ENCODE peak calls at places on chromosomes 1 and 21, in eight cellular contexts. One of them, this sample, is unnamed.

GRCh38 chr1:184359909-184360308 is 26.9 kb upstream of the C1orf21 start:
- DNase-seq in iris pigment epithelial cell: no peak
- DNase-seq in stimulated activated CD8-positive, alpha-beta memory T cell treated with anti-CD3 and anti-CD28 coated beads, Interleukin-2, amount 100 ng/mL, for 48 hours: no peak
- DNase-seq in NCI-H1105: no peak
- DNase-seq in hippocampal formation: no peak
- DNase-seq in activated CD4-positive, alpha-beta T cell treated with anti-CD3 and anti-CD28 coated beads for 24 hours: no peak
- DNase-seq in GM12892: no peak
- DNase-seq in colonic mucosa: no peak
- DNase-seq in this sample: no peak

GRCh38 chr1:78408830-78409229 is 81.9 kb upstream of the PTGFR start:
- DNase-seq in iris pigment epithelial cell: peak; percentile 20
- DNase-seq in stimulated activated CD8-positive, alpha-beta memory T cell treated with anti-CD3 and anti-CD28 coated beads, Interleukin-2, amount 100 ng/mL, for 48 hours: no peak
- DNase-seq in NCI-H1105: no peak
- DNase-seq in hippocampal formation: no peak
- DNase-seq in activated CD4-positive, alpha-beta T cell treated with anti-CD3 and anti-CD28 coated beads for 24 hours: no peak
- DNase-seq in GM12892: no peak
- DNase-seq in colonic mucosa: no peak
- DNase-seq in this sample: no peak

GRCh38 chr1:160553778-160554177 is 25.5 kb downstream of the CD84 start:
- DNase-seq in iris pigment epithelial cell: no peak
- DNase-seq in stimulated activated CD8-positive, alpha-beta memory T cell treated with anti-CD3 and anti-CD28 coated beads, Interleukin-2, amount 100 ng/mL, for 48 hours: no peak
- DNase-seq in NCI-H1105: no peak
- DNase-seq in hippocampal formation: no peak
- DNase-seq in activated CD4-positive, alpha-beta T cell treated with anti-CD3 and anti-CD28 coated beads for 24 hours: no peak
- DNase-seq in GM12892: no peak
- DNase-seq in colonic mucosa: no peak
- DNase-seq in this sample: no peak

GRCh38 chr1:101144868-101145808 is 91.7 kb upstream of the S1PR1 start:
- DNase-seq in iris pigment epithelial cell: peak; percentile 48
- DNase-seq in stimulated activated CD8-positive, alpha-beta memory T cell treated with anti-CD3 and anti-CD28 coated beads, Interleukin-2, amount 100 ng/mL, for 48 hours: no peak
- DNase-seq in NCI-H1105: no peak
- DNase-seq in hippocampal formation: no peak
- DNase-seq in activated CD4-positive, alpha-beta T cell treated with anti-CD3 and anti-CD28 coated beads for 24 hours: no peak
- DNase-seq in GM12892: no peak
- DNase-seq in colonic mucosa: no peak
- DNase-seq in this sample: no peak

GRCh38 chr1:235068155-235069121 is 60.2 kb downstream of the TOMM20 start:
- DNase-seq in iris pigment epithelial cell: peak; percentile 51
- DNase-seq in stimulated activated CD8-positive, alpha-beta memory T cell treated with anti-CD3 and anti-CD28 coated beads, Interleukin-2, amount 100 ng/mL, for 48 hours: no peak
- DNase-seq in NCI-H1105: no peak
- DNase-seq in hippocampal formation: no peak
- DNase-seq in activated CD4-positive, alpha-beta T cell treated with anti-CD3 and anti-CD28 coated beads for 24 hours: no peak
- DNase-seq in GM12892: no peak
- DNase-seq in colonic mucosa: peak; percentile 52
- DNase-seq in this sample: no peak

GRCh38 chr1:108814343-108815125 is 42.4 kb downstream of the AKNAD1 start:
- DNase-seq in iris pigment epithelial cell: no peak
- DNase-seq in stimulated activated CD8-positive, alpha-beta memory T cell treated with anti-CD3 and anti-CD28 coated beads, Interleukin-2, amount 100 ng/mL, for 48 hours: no peak
- DNase-seq in NCI-H1105: no peak
- DNase-seq in hippocampal formation: peak; percentile 12
- DNase-seq in activated CD4-positive, alpha-beta T cell treated with anti-CD3 and anti-CD28 coated beads for 24 hours: no peak
- DNase-seq in GM12892: no peak
- DNase-seq in colonic mucosa: peak; percentile 33
- DNase-seq in this sample: no peak

GRCh38 chr1:166910396-166910994 is 34.4 kb upstream of the TADA1 start:
- DNase-seq in iris pigment epithelial cell: peak; percentile 87
- DNase-seq in stimulated activated CD8-positive, alpha-beta memory T cell treated with anti-CD3 and anti-CD28 coated beads, Interleukin-2, amount 100 ng/mL, for 48 hours: peak; percentile 34
- DNase-seq in NCI-H1105: peak; percentile 79
- DNase-seq in hippocampal formation: peak; percentile 47
- DNase-seq in activated CD4-positive, alpha-beta T cell treated with anti-CD3 and anti-CD28 coated beads for 24 hours: peak; percentile 55
- DNase-seq in GM12892: peak; percentile 41
- DNase-seq in colonic mucosa: peak; percentile 82
- DNase-seq in this sample: peak; percentile 57

GRCh38 chr1:150505431-150505830 is 2.5 kb upstream of the ECM1 start:
- DNase-seq in iris pigment epithelial cell: no peak
- DNase-seq in stimulated activated CD8-positive, alpha-beta memory T cell treated with anti-CD3 and anti-CD28 coated beads, Interleukin-2, amount 100 ng/mL, for 48 hours: no peak
- DNase-seq in NCI-H1105: no peak
- DNase-seq in hippocampal formation: no peak
- DNase-seq in activated CD4-positive, alpha-beta T cell treated with anti-CD3 and anti-CD28 coated beads for 24 hours: no peak
- DNase-seq in GM12892: no peak
- DNase-seq in colonic mucosa: no peak
- DNase-seq in this sample: no peak

GRCh38 chr21:44547656-44548331 is 3.5 kb downstream of the KRTAP10-2 start:
- DNase-seq in iris pigment epithelial cell: no peak
- DNase-seq in stimulated activated CD8-positive, alpha-beta memory T cell treated with anti-CD3 and anti-CD28 coated beads, Interleukin-2, amount 100 ng/mL, for 48 hours: no peak
- DNase-seq in NCI-H1105: no peak
- DNase-seq in hippocampal formation: no peak
- DNase-seq in activated CD4-positive, alpha-beta T cell treated with anti-CD3 and anti-CD28 coated beads for 24 hours: no peak
- DNase-seq in GM12892: no peak
- DNase-seq in colonic mucosa: no peak
- DNase-seq in this sample: no peak

GRCh38 chr1:55209247-55209646 is 5.9 kb downstream of the USP24 start:
- DNase-seq in iris pigment epithelial cell: no peak
- DNase-seq in stimulated activated CD8-positive, alpha-beta memory T cell treated with anti-CD3 and anti-CD28 coated beads, Interleukin-2, amount 100 ng/mL, for 48 hours: no peak
- DNase-seq in NCI-H1105: no peak
- DNase-seq in hippocampal formation: no peak
- DNase-seq in activated CD4-positive, alpha-beta T cell treated with anti-CD3 and anti-CD28 coated beads for 24 hours: no peak
- DNase-seq in GM12892: no peak
- DNase-seq in colonic mucosa: no peak
- DNase-seq in this sample: no peak

GRCh38 chr1:119275145-119275929 is 93.2 kb upstream of the HAO2 start:
- DNase-seq in iris pigment epithelial cell: peak; percentile 68
- DNase-seq in stimulated activated CD8-positive, alpha-beta memory T cell treated with anti-CD3 and anti-CD28 coated beads, Interleukin-2, amount 100 ng/mL, for 48 hours: peak; percentile 14
- DNase-seq in NCI-H1105: peak; percentile 17
- DNase-seq in hippocampal formation: peak; percentile 10
- DNase-seq in activated CD4-positive, alpha-beta T cell treated with anti-CD3 and anti-CD28 coated beads for 24 hours: peak; percentile 18
- DNase-seq in GM12892: no peak
- DNase-seq in colonic mucosa: peak; percentile 54
- DNase-seq in this sample: peak; percentile 30

GRCh38 chr1:46244656-46245371 is 2.7 kb upstream of the RAD54L start:
- DNase-seq in iris pigment epithelial cell: peak; percentile 22
- DNase-seq in stimulated activated CD8-positive, alpha-beta memory T cell treated with anti-CD3 and anti-CD28 coated beads, Interleukin-2, amount 100 ng/mL, for 48 hours: no peak
- DNase-seq in NCI-H1105: peak; percentile 8
- DNase-seq in hippocampal formation: no peak
- DNase-seq in activated CD4-positive, alpha-beta T cell treated with anti-CD3 and anti-CD28 coated beads for 24 hours: no peak
- DNase-seq in GM12892: no peak
- DNase-seq in colonic mucosa: no peak
- DNase-seq in this sample: no peak

GRCh38 chr1:47574451-47575165 is 136.8 kb downstream of the FOXD2 start:
- DNase-seq in iris pigment epithelial cell: no peak
- DNase-seq in stimulated activated CD8-positive, alpha-beta memory T cell treated with anti-CD3 and anti-CD28 coated beads, Interleukin-2, amount 100 ng/mL, for 48 hours: no peak
- DNase-seq in NCI-H1105: no peak
- DNase-seq in hippocampal formation: no peak
- DNase-seq in activated CD4-positive, alpha-beta T cell treated with anti-CD3 and anti-CD28 coated beads for 24 hours: no peak
- DNase-seq in GM12892: no peak
- DNase-seq in colonic mucosa: no peak
- DNase-seq in this sample: no peak

GRCh38 chr1:34057347-34057746 is 107.7 kb downstream of the CSMD2 start:
- DNase-seq in iris pigment epithelial cell: no peak
- DNase-seq in stimulated activated CD8-positive, alpha-beta memory T cell treated with anti-CD3 and anti-CD28 coated beads, Interleukin-2, amount 100 ng/mL, for 48 hours: no peak
- DNase-seq in NCI-H1105: peak; percentile 34
- DNase-seq in hippocampal formation: no peak
- DNase-seq in activated CD4-positive, alpha-beta T cell treated with anti-CD3 and anti-CD28 coated beads for 24 hours: no peak
- DNase-seq in GM12892: no peak
- DNase-seq in colonic mucosa: no peak
- DNase-seq in this sample: peak; percentile 44

GRCh38 chr1:17340358-17340757 is 31.6 kb upstream of the PADI6 start:
- DNase-seq in iris pigment epithelial cell: no peak
- DNase-seq in stimulated activated CD8-positive, alpha-beta memory T cell treated with anti-CD3 and anti-CD28 coated beads, Interleukin-2, amount 100 ng/mL, for 48 hours: no peak
- DNase-seq in NCI-H1105: no peak
- DNase-seq in hippocampal formation: no peak
- DNase-seq in activated CD4-positive, alpha-beta T cell treated with anti-CD3 and anti-CD28 coated beads for 24 hours: no peak
- DNase-seq in GM12892: no peak
- DNase-seq in colonic mucosa: no peak
- DNase-seq in this sample: no peak

GRCh38 chr1:229037806-229038405 is 233.0 kb upstream of the RAB4A start:
- DNase-seq in iris pigment epithelial cell: peak; percentile 46
- DNase-seq in stimulated activated CD8-positive, alpha-beta memory T cell treated with anti-CD3 and anti-CD28 coated beads, Interleukin-2, amount 100 ng/mL, for 48 hours: no peak
- DNase-seq in NCI-H1105: no peak
- DNase-seq in hippocampal formation: no peak
- DNase-seq in activated CD4-positive, alpha-beta T cell treated with anti-CD3 and anti-CD28 coated beads for 24 hours: no peak
- DNase-seq in GM12892: no peak
- DNase-seq in colonic mucosa: no peak
- DNase-seq in this sample: no peak

GRCh38 chr1:67801903-67802302 is 31.4 kb downstream of the GNG12 start:
- DNase-seq in iris pigment epithelial cell: no peak
- DNase-seq in stimulated activated CD8-positive, alpha-beta memory T cell treated with anti-CD3 and anti-CD28 coated beads, Interleukin-2, amount 100 ng/mL, for 48 hours: no peak
- DNase-seq in NCI-H1105: no peak
- DNase-seq in hippocampal formation: no peak
- DNase-seq in activated CD4-positive, alpha-beta T cell treated with anti-CD3 and anti-CD28 coated beads for 24 hours: no peak
- DNase-seq in GM12892: no peak
- DNase-seq in colonic mucosa: no peak
- DNase-seq in this sample: no peak

GRCh38 chr1:245380790-245381535 is 226.2 kb downstream of the KIF26B start:
- DNase-seq in iris pigment epithelial cell: no peak
- DNase-seq in stimulated activated CD8-positive, alpha-beta memory T cell treated with anti-CD3 and anti-CD28 coated beads, Interleukin-2, amount 100 ng/mL, for 48 hours: no peak
- DNase-seq in NCI-H1105: no peak
- DNase-seq in hippocampal formation: no peak
- DNase-seq in activated CD4-positive, alpha-beta T cell treated with anti-CD3 and anti-CD28 coated beads for 24 hours: no peak
- DNase-seq in GM12892: no peak
- DNase-seq in colonic mucosa: no peak
- DNase-seq in this sample: no peak

GRCh38 chr1:19582318-19582717 is 61.8 kb upstream of the NBL1 start:
- DNase-seq in iris pigment epithelial cell: no peak
- DNase-seq in stimulated activated CD8-positive, alpha-beta memory T cell treated with anti-CD3 and anti-CD28 coated beads, Interleukin-2, amount 100 ng/mL, for 48 hours: peak; percentile 68
- DNase-seq in NCI-H1105: peak; percentile 56
- DNase-seq in hippocampal formation: peak; percentile 3
- DNase-seq in activated CD4-positive, alpha-beta T cell treated with anti-CD3 and anti-CD28 coated beads for 24 hours: peak; percentile 73
- DNase-seq in GM12892: peak; percentile 27
- DNase-seq in colonic mucosa: peak; percentile 89
- DNase-seq in this sample: peak; percentile 31

GRCh38 chr1:201561604-201562003 is 22.7 kb downstream of the NAV1 start:
- DNase-seq in iris pigment epithelial cell: no peak
- DNase-seq in stimulated activated CD8-positive, alpha-beta memory T cell treated with anti-CD3 and anti-CD28 coated beads, Interleukin-2, amount 100 ng/mL, for 48 hours: no peak
- DNase-seq in NCI-H1105: no peak
- DNase-seq in hippocampal formation: no peak
- DNase-seq in activated CD4-positive, alpha-beta T cell treated with anti-CD3 and anti-CD28 coated beads for 24 hours: no peak
- DNase-seq in GM12892: no peak
- DNase-seq in colonic mucosa: no peak
- DNase-seq in this sample: no peak

GRCh38 chr1:117657031-117657430 is 51.2 kb downstream of the TENT5C start:
- DNase-seq in iris pigment epithelial cell: peak; percentile 92
- DNase-seq in stimulated activated CD8-positive, alpha-beta memory T cell treated with anti-CD3 and anti-CD28 coated beads, Interleukin-2, amount 100 ng/mL, for 48 hours: no peak
- DNase-seq in NCI-H1105: no peak
- DNase-seq in hippocampal formation: no peak
- DNase-seq in activated CD4-positive, alpha-beta T cell treated with anti-CD3 and anti-CD28 coated beads for 24 hours: no peak
- DNase-seq in GM12892: no peak
- DNase-seq in colonic mucosa: no peak
- DNase-seq in this sample: peak; percentile 49

GRCh38 chr21:31479714-31480113 is 135.7 kb upstream of the TIAM1 start:
- DNase-seq in iris pigment epithelial cell: no peak
- DNase-seq in stimulated activated CD8-positive, alpha-beta memory T cell treated with anti-CD3 and anti-CD28 coated beads, Interleukin-2, amount 100 ng/mL, for 48 hours: no peak
- DNase-seq in NCI-H1105: no peak
- DNase-seq in hippocampal formation: no peak
- DNase-seq in activated CD4-positive, alpha-beta T cell treated with anti-CD3 and anti-CD28 coated beads for 24 hours: no peak
- DNase-seq in GM12892: no peak
- DNase-seq in colonic mucosa: no peak
- DNase-seq in this sample: no peak

GRCh38 chr1:109770331-109771095 is 6.8 kb upstream of the EPS8L3 start:
- DNase-seq in iris pigment epithelial cell: no peak
- DNase-seq in stimulated activated CD8-positive, alpha-beta memory T cell treated with anti-CD3 and anti-CD28 coated beads, Interleukin-2, amount 100 ng/mL, for 48 hours: no peak
- DNase-seq in NCI-H1105: no peak
- DNase-seq in hippocampal formation: peak; percentile 70
- DNase-seq in activated CD4-positive, alpha-beta T cell treated with anti-CD3 and anti-CD28 coated beads for 24 hours: no peak
- DNase-seq in GM12892: no peak
- DNase-seq in colonic mucosa: peak; percentile 15
- DNase-seq in this sample: no peak

GRCh38 chr1:111203681-111204210 is 3.3 kb upstream of the DENND2D start:
- DNase-seq in iris pigment epithelial cell: peak; percentile 56
- DNase-seq in stimulated activated CD8-positive, alpha-beta memory T cell treated with anti-CD3 and anti-CD28 coated beads, Interleukin-2, amount 100 ng/mL, for 48 hours: peak; percentile 86
- DNase-seq in NCI-H1105: peak; percentile 61
- DNase-seq in hippocampal formation: no peak
- DNase-seq in activated CD4-positive, alpha-beta T cell treated with anti-CD3 and anti-CD28 coated beads for 24 hours: peak; percentile 62
- DNase-seq in GM12892: peak; percentile 90
- DNase-seq in colonic mucosa: peak; percentile 88
- DNase-seq in this sample: peak; percentile 71

GRCh38 chr1:240465531-240465940 is 146.4 kb downstream of the GREM2 start:
- DNase-seq in iris pigment epithelial cell: peak; percentile 12
- DNase-seq in stimulated activated CD8-positive, alpha-beta memory T cell treated with anti-CD3 and anti-CD28 coated beads, Interleukin-2, amount 100 ng/mL, for 48 hours: no peak
- DNase-seq in NCI-H1105: no peak
- DNase-seq in hippocampal formation: no peak
- DNase-seq in activated CD4-positive, alpha-beta T cell treated with anti-CD3 and anti-CD28 coated beads for 24 hours: no peak
- DNase-seq in GM12892: no peak
- DNase-seq in colonic mucosa: no peak
- DNase-seq in this sample: no peak

GRCh38 chr1:93338426-93338825 is 7.3 kb upstream of the DR1 start:
- DNase-seq in iris pigment epithelial cell: peak; percentile 90
- DNase-seq in stimulated activated CD8-positive, alpha-beta memory T cell treated with anti-CD3 and anti-CD28 coated beads, Interleukin-2, amount 100 ng/mL, for 48 hours: no peak
- DNase-seq in NCI-H1105: no peak
- DNase-seq in hippocampal formation: no peak
- DNase-seq in activated CD4-positive, alpha-beta T cell treated with anti-CD3 and anti-CD28 coated beads for 24 hours: no peak
- DNase-seq in GM12892: no peak
- DNase-seq in colonic mucosa: no peak
- DNase-seq in this sample: no peak

GRCh38 chr21:34536820-34537219 is 24.8 kb upstream of the KCNE1 start:
- DNase-seq in iris pigment epithelial cell: peak; percentile 65
- DNase-seq in stimulated activated CD8-positive, alpha-beta memory T cell treated with anti-CD3 and anti-CD28 coated beads, Interleukin-2, amount 100 ng/mL, for 48 hours: no peak
- DNase-seq in NCI-H1105: no peak
- DNase-seq in hippocampal formation: no peak
- DNase-seq in activated CD4-positive, alpha-beta T cell treated with anti-CD3 and anti-CD28 coated beads for 24 hours: no peak
- DNase-seq in GM12892: no peak
- DNase-seq in colonic mucosa: no peak
- DNase-seq in this sample: no peak

GRCh38 chr1:152071123-152071522 is 17.7 kb downstream of the TCHHL1 start:
- DNase-seq in iris pigment epithelial cell: no peak
- DNase-seq in stimulated activated CD8-positive, alpha-beta memory T cell treated with anti-CD3 and anti-CD28 coated beads, Interleukin-2, amount 100 ng/mL, for 48 hours: no peak
- DNase-seq in NCI-H1105: no peak
- DNase-seq in hippocampal formation: no peak
- DNase-seq in activated CD4-positive, alpha-beta T cell treated with anti-CD3 and anti-CD28 coated beads for 24 hours: no peak
- DNase-seq in GM12892: no peak
- DNase-seq in colonic mucosa: no peak
- DNase-seq in this sample: no peak

GRCh38 chr1:9792156-9793042 is 31.4 kb downstream of the CLSTN1 start:
- DNase-seq in iris pigment epithelial cell: no peak
- DNase-seq in stimulated activated CD8-positive, alpha-beta memory T cell treated with anti-CD3 and anti-CD28 coated beads, Interleukin-2, amount 100 ng/mL, for 48 hours: no peak
- DNase-seq in NCI-H1105: peak; percentile 94
- DNase-seq in hippocampal formation: no peak
- DNase-seq in activated CD4-positive, alpha-beta T cell treated with anti-CD3 and anti-CD28 coated beads for 24 hours: no peak
- DNase-seq in GM12892: no peak
- DNase-seq in colonic mucosa: no peak
- DNase-seq in this sample: no peak

GRCh38 chr1:77250126-77250525 is 30.9 kb upstream of the PIGK start:
- DNase-seq in iris pigment epithelial cell: no peak
- DNase-seq in stimulated activated CD8-positive, alpha-beta memory T cell treated with anti-CD3 and anti-CD28 coated beads, Interleukin-2, amount 100 ng/mL, for 48 hours: no peak
- DNase-seq in NCI-H1105: no peak
- DNase-seq in hippocampal formation: no peak
- DNase-seq in activated CD4-positive, alpha-beta T cell treated with anti-CD3 and anti-CD28 coated beads for 24 hours: no peak
- DNase-seq in GM12892: no peak
- DNase-seq in colonic mucosa: no peak
- DNase-seq in this sample: no peak

GRCh38 chr1:20486457-20487235 is 636 bp upstream of the CAMK2N1 start:
- DNase-seq in iris pigment epithelial cell: peak; percentile 43
- DNase-seq in stimulated activated CD8-positive, alpha-beta memory T cell treated with anti-CD3 and anti-CD28 coated beads, Interleukin-2, amount 100 ng/mL, for 48 hours: no peak
- DNase-seq in NCI-H1105: peak; percentile 89
- DNase-seq in hippocampal formation: peak; percentile 77
- DNase-seq in activated CD4-positive, alpha-beta T cell treated with anti-CD3 and anti-CD28 coated beads for 24 hours: no peak
- DNase-seq in GM12892: no peak
- DNase-seq in colonic mucosa: peak; percentile 90
- DNase-seq in this sample: peak; percentile 88

GRCh38 chr1:111882986-111883560 is 106.4 kb downstream of the KCND3 start:
- DNase-seq in iris pigment epithelial cell: no peak
- DNase-seq in stimulated activated CD8-positive, alpha-beta memory T cell treated with anti-CD3 and anti-CD28 coated beads, Interleukin-2, amount 100 ng/mL, for 48 hours: no peak
- DNase-seq in NCI-H1105: no peak
- DNase-seq in hippocampal formation: no peak
- DNase-seq in activated CD4-positive, alpha-beta T cell treated with anti-CD3 and anti-CD28 coated beads for 24 hours: no peak
- DNase-seq in GM12892: no peak
- DNase-seq in colonic mucosa: no peak
- DNase-seq in this sample: no peak

GRCh38 chr1:109792056-109792831 is 28.5 kb upstream of the EPS8L3 start:
- DNase-seq in iris pigment epithelial cell: peak; percentile 91
- DNase-seq in stimulated activated CD8-positive, alpha-beta memory T cell treated with anti-CD3 and anti-CD28 coated beads, Interleukin-2, amount 100 ng/mL, for 48 hours: no peak
- DNase-seq in NCI-H1105: peak; percentile 58
- DNase-seq in hippocampal formation: peak; percentile 57
- DNase-seq in activated CD4-positive, alpha-beta T cell treated with anti-CD3 and anti-CD28 coated beads for 24 hours: no peak
- DNase-seq in GM12892: no peak
- DNase-seq in colonic mucosa: peak; percentile 68
- DNase-seq in this sample: peak; percentile 76

GRCh38 chr1:1121611-1122077 is 5.8 kb upstream of the C1orf159 start:
- DNase-seq in iris pigment epithelial cell: no peak
- DNase-seq in stimulated activated CD8-positive, alpha-beta memory T cell treated with anti-CD3 and anti-CD28 coated beads, Interleukin-2, amount 100 ng/mL, for 48 hours: no peak
- DNase-seq in NCI-H1105: no peak
- DNase-seq in hippocampal formation: no peak
- DNase-seq in activated CD4-positive, alpha-beta T cell treated with anti-CD3 and anti-CD28 coated beads for 24 hours: no peak
- DNase-seq in GM12892: no peak
- DNase-seq in colonic mucosa: peak; percentile 36
- DNase-seq in this sample: no peak

This sample was measured in heart left ventricle.